ENCODE peak calls at places on chromosomes 5 and 9, in five cellular contexts. N is mesendoderm; G is effector memory CD4-positive, alpha-beta T cell; U is MM.1S; Q is Peyer's patch. O is an unnamed sample. For H3K4me1, the result is how much of the 10 kb centered on the place peaks cover.

GRCh38 chr9:34484678-34485077 is 26.1 kb downstream of the DNAI1 start:
- DNase-seq in N (peak), G (no peak), U (no peak), Q (no peak), O (no peak)

GRCh38 chr5:96648598-96648997 is 13.6 kb upstream of the CAST start:
- DNase-seq in N (no peak), G (no peak), U (no peak), Q (no peak), O (no peak)

GRCh38 chr5:124936626-124936933 is 190.1 kb upstream of the ZNF608 start:
- DNase-seq in N (no peak), G (no peak), U (no peak), Q (no peak), O (no peak)

GRCh38 chr5:169856571-169856970 is 123.7 kb downstream of the INSYN2B start:
- DNase-seq in N (peak), G (no peak), U (no peak), Q (no peak), O (no peak)

GRCh38 chr9:135463140-135463539 is 16.4 kb upstream of the PPP1R26 start:
- DNase-seq in N (peak), G (no peak), U (no peak), Q (no peak), O (no peak)

GRCh38 chr5:56264417-56265025 is 31.4 kb upstream of the ANKRD55 start:
- DNase-seq in N (peak), G (peak), U (peak), Q (no peak), O (peak)

GRCh38 chr5:145887976-145888574 is 15.3 kb upstream of the GRXCR2 start:
- DNase-seq in N (peak), G (no peak), U (no peak), Q (peak), O (no peak)

GRCh38 chr5:140481758-140482157 is 65.7 kb upstream of the EIF4EBP3 start:
- DNase-seq in N (no peak), G (no peak), U (no peak), Q (no peak), O (no peak)

GRCh38 chr5:15495026-15495425 is 5.0 kb upstream of the FBXL7 start:
- DNase-seq in N (no peak), G (no peak), U (no peak), Q (no peak), O (no peak)

GRCh38 chr5:102921341-102922047 is 166.4 kb downstream of the PAM start:
- DNase-seq in N (no peak), G (no peak), U (no peak), Q (no peak), O (no peak)

GRCh38 chr9:91783411-91783810 is 166.6 kb downstream of the ROR2 start:
- DNase-seq in N (no peak), G (no peak), U (no peak), Q (no peak), O (no peak)

GRCh38 chr9:72930828-72931227 is 22.0 kb downstream of the ALDH1A1 start:
- DNase-seq in N (peak), G (no peak), U (no peak), Q (no peak), O (no peak)

GRCh38 chr5:153573326-153574033 is 83.0 kb downstream of the GRIA1 start:
- DNase-seq in N (no peak), G (no peak), U (no peak), Q (no peak), O (no peak)

GRCh38 chr9:18638448-18639249 is 164.7 kb downstream of the ADAMTSL1 start:
- DNase-seq in N (no peak), G (no peak), U (no peak), Q (no peak), O (no peak)

GRCh38 chr9:133506653-133507038 is 18.1 kb downstream of the MYMK start:
- DNase-seq in N (no peak), G (no peak), U (no peak), Q (no peak), O (no peak)

GRCh38 chr5:66142417-66142816 is 1.7 kb upstream of the SREK1 start:
- DNase-seq in N (no peak), G (no peak), U (no peak), Q (no peak), O (no peak)

GRCh38 chr5:95365302-95366095 is 25.7 kb upstream of the FAM81B start:
- DNase-seq in N (no peak), G (no peak), U (no peak), Q (no peak), O (no peak)

GRCh38 chr5:65482280-65482726 is 583 bp upstream of the ADAMTS6 start:
- DNase-seq in N (no peak), G (no peak), U (peak), Q (no peak), O (no peak)

GRCh38 chr5:180021900-180022299 is 49.7 kb downstream of the RNF130 start:
- DNase-seq in N (peak), G (no peak), U (no peak), Q (no peak), O (no peak)

GRCh38 chr5:35741126-35741711 is 115.5 kb upstream of the IL7R start:
- DNase-seq in N (no peak), G (no peak), U (no peak), Q (no peak), O (no peak)

GRCh38 chr5:158744680-158745079 is 355.0 kb downstream of the EBF1 start:
- DNase-seq in N (no peak), G (no peak), U (no peak), Q (no peak), O (no peak)
- H3K27ac ChIP-seq in N (no peak), G (no peak), U (no peak), Q (no peak), O (no peak)

GRCh38 chr5:132433141-132433540 is 57.4 kb downstream of the IRF1 start:
- DNase-seq in N (no peak), G (no peak), U (no peak), Q (no peak), O (no peak)
- H3K4me1 ChIP-seq in N (under half), G (half or more), U (half or more), Q (half or more), O (half or more)

DNA sequence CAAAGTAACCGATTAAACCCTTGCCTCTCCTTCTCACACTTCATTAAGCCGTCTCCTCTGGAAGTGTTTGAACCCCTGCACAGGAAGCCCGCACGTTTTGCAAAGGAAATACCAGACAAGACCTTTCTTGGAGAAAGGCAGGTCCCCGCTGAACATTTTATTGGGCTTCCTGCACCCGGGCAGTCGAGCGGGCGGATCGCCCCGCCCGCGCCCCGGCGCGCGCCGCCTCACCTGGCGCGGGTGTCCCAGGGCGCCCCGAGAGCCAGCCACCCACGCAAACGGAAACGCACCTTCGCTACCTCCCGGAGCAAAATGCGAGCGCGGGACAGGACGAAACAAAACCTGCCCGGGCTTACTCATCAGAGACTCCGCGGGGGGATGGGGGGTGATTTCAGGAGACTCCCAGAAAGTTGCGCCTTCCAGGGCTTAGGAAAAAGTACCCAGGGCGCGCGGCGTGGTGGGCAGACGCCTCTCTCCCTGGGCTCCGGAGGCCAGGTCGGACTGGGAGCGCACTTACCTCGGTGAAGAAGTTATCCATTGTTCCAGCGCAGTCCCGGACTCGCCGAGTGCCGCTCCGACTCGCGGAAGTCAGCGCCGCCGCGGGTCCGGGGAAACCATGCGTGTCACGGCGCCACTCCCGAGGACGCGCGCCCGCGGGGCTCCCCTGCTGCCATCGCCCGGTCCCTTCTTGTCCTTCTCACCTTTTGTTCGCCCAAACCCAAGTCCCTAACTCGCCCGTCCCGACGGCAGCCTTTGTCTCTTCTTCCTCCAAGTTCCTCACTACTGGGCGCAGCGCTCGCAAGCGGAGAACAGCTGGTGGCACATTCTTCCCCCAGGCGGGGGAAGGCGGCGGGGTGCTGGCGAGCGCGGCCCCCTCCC is 578 bp downstream of the MYO10 start:
- DNase-seq in N (peak), G (no peak), U (no peak), Q (peak), O (peak)
- H3K27ac ChIP-seq in N (peak), G (no peak), U (no peak), Q (peak), O (no peak)

DNA sequence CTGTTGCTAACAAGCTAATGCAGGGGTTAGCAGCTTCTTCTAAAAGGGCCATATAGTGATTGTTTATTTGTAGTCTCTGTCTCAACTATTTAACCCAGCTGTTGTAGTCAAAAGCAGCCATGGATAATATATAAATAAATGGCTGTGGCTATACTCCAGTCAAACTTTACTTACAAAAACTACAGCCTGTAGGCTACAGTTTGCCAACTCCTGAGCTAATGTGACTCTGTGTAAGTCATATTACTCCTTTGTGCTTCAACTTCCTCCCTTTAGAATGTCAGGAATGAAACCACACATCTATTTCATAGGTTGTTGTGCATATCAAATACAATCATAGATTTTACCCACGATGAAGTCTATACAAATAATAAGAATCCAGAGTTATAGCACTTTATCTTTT is 21.7 kb downstream of the STOM start:
- DNase-seq in N (no peak), G (no peak), U (no peak), Q (no peak), O (no peak)
- H3K4me1 ChIP-seq in N (under half), G (under half), U (under half), Q (under half), O (under half)

GRCh38 chr5:83368317-83368716 is 103.2 kb upstream of the VCAN start:
- DNase-seq in N (peak), G (no peak), U (no peak), Q (no peak), O (no peak)
- H3K27ac ChIP-seq in N (no peak), G (no peak), U (no peak), Q (no peak), O (no peak)

DNA sequence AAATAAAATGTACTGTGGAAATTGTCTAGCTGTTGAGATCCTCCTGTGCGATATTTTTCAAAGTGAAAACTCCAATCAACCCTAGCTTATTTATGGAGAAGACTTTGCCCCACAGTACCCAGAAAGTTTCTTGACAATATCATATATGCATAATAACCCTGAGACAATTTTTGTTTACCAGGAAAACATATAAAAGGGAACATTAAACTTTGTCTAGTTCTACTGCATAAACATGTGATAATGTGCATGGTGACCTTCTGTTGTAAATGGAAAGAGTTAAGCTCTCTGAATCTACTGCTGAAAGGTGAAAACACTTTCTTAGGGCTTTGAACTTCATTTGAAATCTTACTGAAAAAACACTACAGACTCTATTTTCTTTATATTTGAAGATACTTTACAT is 32.2 kb upstream of the CDKN2B start:
- DNase-seq in N (no peak), G (no peak), U (no peak), Q (no peak), O (no peak)
- H3K4me1 ChIP-seq in N (under half), G (under half), U (under half), Q (under half), O (under half)